ENCODE peak calls at places on chromosome 10, in ten cellular contexts. Z, T, W, U, I, K, P, J, G and Q are unnamed samples.

GRCh38 chr10:69869291-69869841 is 67.7 kb downstream of the COL13A1 start:
- DNase-seq in Z (no peak), T (no peak), W (peak), U (peak), I (no peak), K (no peak), P (peak), J (no peak), G (no peak), Q (peak)

GRCh38 chr10:17229016-17229716 is 1.1 kb downstream of the VIM start:
- DNase-seq in Z (no peak), T (peak), W (peak), U (peak), I (peak), K (peak), P (peak), J (no peak), G (peak), Q (peak)

GRCh38 chr10:98378722-98379121 is 36.3 kb downstream of the PYROXD2 start:
- DNase-seq in Z (no peak), T (no peak), W (no peak), U (no peak), I (no peak), K (no peak), P (no peak), J (no peak), G (no peak), Q (peak)

GRCh38 chr10:128712661-128713060 is 586.4 kb upstream of the MKI67 start:
- DNase-seq in Z (no peak), T (no peak), W (no peak), U (no peak), I (no peak), K (no peak), P (no peak), J (no peak), G (no peak), Q (no peak)

GRCh38 chr10:62248465-62248864 is 20.2 kb downstream of the RTKN2 start:
- DNase-seq in Z (no peak), T (peak), W (no peak), U (peak), I (no peak), K (no peak), P (peak), J (no peak), G (no peak), Q (no peak)

GRCh38 chr10:62046522-62047239 is 145.2 kb downstream of the ARID5B start:
- DNase-seq in Z (no peak), T (peak), W (no peak), U (peak), I (no peak), K (peak), P (peak), J (no peak), G (no peak), Q (peak)

GRCh38 chr10:36448760-36449681 is 676.4 kb upstream of the ANKRD30A start:
- DNase-seq in Z (no peak), T (no peak), W (no peak), U (peak), I (no peak), K (no peak), P (peak), J (no peak), G (no peak), Q (no peak)

GRCh38 chr10:88221616-88222015 is 358.2 kb downstream of the PTEN start:
- DNase-seq in Z (no peak), T (no peak), W (no peak), U (no peak), I (no peak), K (no peak), P (no peak), J (no peak), G (no peak), Q (no peak)

GRCh38 chr10:121628859-121629258 is 30.6 kb upstream of the FGFR2 start:
- DNase-seq in Z (no peak), T (no peak), W (no peak), U (no peak), I (no peak), K (no peak), P (no peak), J (no peak), G (no peak), Q (no peak)

GRCh38 chr10:102227050-102227449 is 951 bp downstream of the ELOVL3 start:
- DNase-seq in Z (no peak), T (peak), W (no peak), U (peak), I (no peak), K (no peak), P (peak), J (no peak), G (no peak), Q (no peak)

GRCh38 chr10:75014516-75015230 is 96.8 kb upstream of the SAMD8 start:
- DNase-seq in Z (no peak), T (no peak), W (no peak), U (no peak), I (no peak), K (no peak), P (no peak), J (no peak), G (no peak), Q (no peak)

GRCh38 chr10:26881600-26882331 is 21.0 kb upstream of the ABI1 start:
- DNase-seq in Z (no peak), T (peak), W (peak), U (peak), I (no peak), K (no peak), P (peak), J (peak), G (no peak), Q (peak)

GRCh38 chr10:20596911-20597310 is 300.2 kb downstream of the NEBL start:
- DNase-seq in Z (no peak), T (no peak), W (no peak), U (peak), I (no peak), K (no peak), P (peak), J (no peak), G (no peak), Q (peak)

GRCh38 chr10:95384011-95384704 is 93.4 kb upstream of the PDLIM1 start:
- DNase-seq in Z (no peak), T (no peak), W (no peak), U (no peak), I (no peak), K (no peak), P (no peak), J (no peak), G (no peak), Q (no peak)